ENCODE peak calls at places on chromosomes 11 and 22, in seven cellular contexts. Q is astrocyte of the spinal cord, W is GM13976, I is A673, D is hepatocyte, J is AG09309, S is bronchial epithelial cell. C is an unnamed sample.

GRCh38 chr22:39496131-39496838 is 5.8 kb upstream of the MIEF1 start:
- DNase-seq in D (peak; percentile 89), Q (peak; percentile 55), J (no peak), I (peak; percentile 86), S (peak; percentile 27), W (no peak), C (peak; percentile 79)

GRCh38 chr22:37601540-37602442 is 6.8 kb upstream of the GGA1 start:
- DNase-seq in W (no peak), I (peak; percentile 62), S (peak; percentile 92), J (peak; percentile 24), D (peak; percentile 77), Q (peak; percentile 19), C (peak; percentile 35)

GRCh38 chr11:66150725-66151124 is 80.7 kb downstream of the PACS1 start:
- DNase-seq in J (no peak), W (no peak), S (no peak), D (no peak), I (no peak), Q (no peak), C (no peak)

GRCh38 chr11:30465623-30466022 is 120.5 kb downstream of the MPPED2 start:
- DNase-seq in I (no peak), J (no peak), W (no peak), D (no peak), Q (no peak), S (no peak), C (no peak)

GRCh38 chr22:45320326-45320976 is 10.7 kb downstream of the FAM118A start:
- DNase-seq in Q (no peak), I (no peak), J (peak; percentile 74), S (peak; percentile 10), D (no peak), W (no peak), C (no peak)

GRCh38 chr22:37567991-37568390 is 7.7 kb downstream of the CDC42EP1 start:
- DNase-seq in W (no peak), S (no peak), Q (no peak), D (no peak), J (no peak), I (no peak), C (no peak)

GRCh38 chr22:30371981-30372380 is 15.2 kb downstream of the CCDC157 start:
- DNase-seq in S (no peak), W (no peak), J (no peak), Q (no peak), I (no peak), D (no peak), C (no peak)

GRCh38 chr11:41404109-41404508 is 55.3 kb downstream of the LRRC4C start:
- DNase-seq in Q (no peak), W (no peak), D (no peak), I (no peak), S (no peak), J (no peak), C (no peak)

GRCh38 chr11:35061516-35062440 is 77.2 kb upstream of the CD44 start:
- DNase-seq in Q (no peak), W (no peak), D (no peak), I (no peak), J (no peak), S (peak; percentile 32), C (no peak)

GRCh38 chr11:3042496-3043314 is 14.5 kb downstream of the CARS1 start:
- DNase-seq in Q (no peak), S (no peak), J (no peak), W (no peak), I (no peak), D (no peak), C (no peak)

GRCh38 chr11:65786008-65786785 is 666 bp upstream of the OVOL1 start:
- DNase-seq in D (peak; percentile 53), W (no peak), J (no peak), Q (no peak), S (no peak), I (no peak), C (no peak)

GRCh38 chr22:19035474-19036228 is 86.6 kb downstream of the DGCR2 start:
- DNase-seq in Q (no peak), I (no peak), J (no peak), W (no peak), S (no peak), D (no peak), C (peak; percentile 7)
- TF ChIP-seq CTCF in Q (peak; percentile 23), I (no peak), J (no peak), W (no peak), S (no peak), D (no peak), C (no peak)

GRCh38 chr11:102007567-102008437 is 39.4 kb upstream of the CFAP300 start:
- DNase-seq in Q (peak; percentile 79), D (peak; percentile 59), S (peak; percentile 95), J (peak; percentile 18), I (peak; percentile 76), W (peak; percentile 41), C (peak; percentile 68)
- TF ChIP-seq CTCF in Q (peak; percentile 33), D (peak; percentile 70), S (peak; percentile 25), J (peak; percentile 30), I (peak; percentile 66), W (peak; percentile 37), C (no peak)

GRCh38 chr11:832529-833113 is at the start of gene CD151:
- DNase-seq in D (peak; percentile 89), W (peak; percentile 86), I (peak; percentile 70), J (no peak), S (no peak), Q (peak; percentile 63), C (peak; percentile 66)
- TF ChIP-seq CTCF in D (no peak), W (no peak), I (no peak), J (no peak), S (no peak), Q (no peak), C (no peak)

DNA sequence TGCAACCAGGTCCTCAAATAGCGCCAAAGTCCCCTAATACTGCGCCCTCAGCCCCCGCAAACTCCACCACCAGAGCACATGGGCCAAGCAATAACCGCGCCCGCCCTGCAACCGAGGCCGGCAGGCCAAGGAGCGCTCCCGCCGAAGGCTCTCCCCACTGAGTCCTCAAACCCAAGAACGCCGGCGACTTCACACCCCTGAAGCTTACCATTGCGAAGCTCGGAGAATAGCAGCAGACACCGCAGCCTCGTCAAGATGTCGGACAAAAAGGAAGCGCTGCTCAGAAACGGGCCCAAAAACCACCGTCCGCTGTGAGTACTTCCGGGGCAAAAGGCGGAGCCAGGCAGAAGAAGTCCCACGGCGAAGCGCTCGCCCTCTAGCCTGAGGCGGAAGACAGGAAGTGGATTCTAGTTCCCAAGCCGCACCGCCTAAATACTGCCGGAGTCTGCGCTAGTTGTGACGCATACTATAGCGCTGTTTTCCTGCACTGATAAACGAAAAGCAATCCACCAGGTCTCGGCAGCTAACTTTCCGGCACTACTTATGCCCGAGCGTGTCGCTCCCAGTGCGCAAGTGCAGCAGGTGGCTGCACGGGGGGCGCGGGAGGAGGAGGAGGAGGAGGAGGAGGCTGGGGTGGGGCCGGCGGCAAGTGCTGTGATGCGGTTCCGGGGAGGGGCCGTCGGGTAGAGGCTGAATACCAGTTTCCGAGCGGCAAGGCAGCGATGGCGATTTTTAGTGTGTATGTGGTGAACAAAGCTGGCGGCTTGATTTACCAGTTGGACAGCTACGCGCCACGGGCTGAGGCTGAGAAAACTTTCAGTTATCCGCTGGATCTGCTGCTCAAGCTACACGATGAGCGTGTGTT is at the start of the genes RPS25 and TRAPPC4:
- DNase-seq in D (peak; percentile 97), Q (peak; percentile 97), I (peak; percentile 99), W (peak; percentile 96), J (peak; percentile 82), S (peak; percentile 91), C (peak; percentile 96)
- TF ChIP-seq CTCF in D (no peak), Q (no peak), I (no peak), W (no peak), J (no peak), S (no peak), C (no peak)

GRCh38 chr11:120482149-120482548 is 29.4 kb upstream of the GRIK4 start:
- DNase-seq in I (peak; percentile 60), Q (no peak), W (no peak), D (no peak), J (no peak), S (no peak), C (no peak)
- TF ChIP-seq CTCF in I (no peak), Q (no peak), W (no peak), D (no peak), J (no peak), S (no peak), C (no peak)

C was measured in cardiac fibroblast.